ENCODE peak calls at places on chromosomes 7 and 10, in seven cellular contexts. T is SK-N-SH, X is PC-9, U is heart left ventricle, E is Peyer's patch, K is glutamatergic neuron, C is ascending aorta. J is an unnamed sample.

GRCh38 chr10:85642082-85642420 is 724.5 kb downstream of the GRID1 start:
- DNase-seq in T (no peak), X (no peak), U (no peak), E (no peak), K (no peak), C (no peak), J (no peak)

GRCh38 chr10:60114765-60115586 is 208.6 kb upstream of the CCDC6 start:
- DNase-seq in T (peak), X (no peak), U (no peak), E (no peak), K (no peak), C (no peak), J (no peak)

GRCh38 chr10:13690281-13690825 is 103.6 kb downstream of the PRPF18 start:
- DNase-seq in T (no peak), X (peak), U (no peak), E (no peak), K (no peak), C (no peak), J (no peak)

GRCh38 chr10:22676435-22676834 is 37.9 kb downstream of the PIP4K2A start:
- DNase-seq in T (no peak), X (no peak), U (no peak), E (no peak), K (no peak), C (no peak), J (no peak)

GRCh38 chr7:1224093-1224702 is 8.5 kb upstream of the UNCX start:
- DNase-seq in T (no peak), X (no peak), U (no peak), E (no peak), K (peak), C (no peak), J (peak)

GRCh38 chr10:94213980-94214379 is 148.8 kb downstream of the NOC3L start:
- DNase-seq in T (no peak), X (no peak), U (no peak), E (no peak), K (no peak), C (no peak), J (no peak)

GRCh38 chr7:29080803-29081202 is 65.5 kb downstream of the CPVL start:
- DNase-seq in T (peak), X (no peak), U (no peak), E (no peak), K (no peak), C (no peak), J (no peak)

GRCh38 chr10:21208666-21209316 is 311.7 kb upstream of the NEBL start:
- DNase-seq in T (no peak), X (no peak), U (no peak), E (no peak), K (no peak), C (no peak), J (no peak)

GRCh38 chr10:70934701-70935100 is 46.3 kb upstream of the PCBD1 start:
- DNase-seq in T (no peak), X (no peak), U (no peak), E (no peak), K (no peak), C (no peak), J (no peak)

GRCh38 chr10:130372222-130372621 is 236.0 kb downstream of the GLRX3 start:
- DNase-seq in T (no peak), X (no peak), U (no peak), E (no peak), K (no peak), C (peak), J (no peak)

GRCh38 chr10:5504146-5505072 is 5.0 kb upstream of the CALML5 start:
- DNase-seq in T (no peak), X (no peak), U (no peak), E (no peak), K (peak), C (peak), J (no peak)

GRCh38 chr10:101052285-101052684 is 9.5 kb upstream of the KAZALD1 start:
- DNase-seq in T (no peak), X (peak), U (no peak), E (no peak), K (no peak), C (peak), J (no peak)

GRCh38 chr7:52648903-52649302 is 386.5 kb upstream of the POM121L12 start:
- DNase-seq in T (no peak), X (no peak), U (no peak), E (no peak), K (no peak), C (no peak), J (no peak)

GRCh38 chr10:31749981-31750850 is 178.4 kb downstream of the ARHGAP12 start:
- DNase-seq in T (peak), X (no peak), U (peak), E (no peak), K (peak), C (no peak), J (no peak)

GRCh38 chr10:21495002-21495685 is 30.3 kb downstream of the SKIDA1 start:
- DNase-seq in T (peak), X (no peak), U (peak), E (no peak), K (peak), C (no peak), J (no peak)

DNA sequence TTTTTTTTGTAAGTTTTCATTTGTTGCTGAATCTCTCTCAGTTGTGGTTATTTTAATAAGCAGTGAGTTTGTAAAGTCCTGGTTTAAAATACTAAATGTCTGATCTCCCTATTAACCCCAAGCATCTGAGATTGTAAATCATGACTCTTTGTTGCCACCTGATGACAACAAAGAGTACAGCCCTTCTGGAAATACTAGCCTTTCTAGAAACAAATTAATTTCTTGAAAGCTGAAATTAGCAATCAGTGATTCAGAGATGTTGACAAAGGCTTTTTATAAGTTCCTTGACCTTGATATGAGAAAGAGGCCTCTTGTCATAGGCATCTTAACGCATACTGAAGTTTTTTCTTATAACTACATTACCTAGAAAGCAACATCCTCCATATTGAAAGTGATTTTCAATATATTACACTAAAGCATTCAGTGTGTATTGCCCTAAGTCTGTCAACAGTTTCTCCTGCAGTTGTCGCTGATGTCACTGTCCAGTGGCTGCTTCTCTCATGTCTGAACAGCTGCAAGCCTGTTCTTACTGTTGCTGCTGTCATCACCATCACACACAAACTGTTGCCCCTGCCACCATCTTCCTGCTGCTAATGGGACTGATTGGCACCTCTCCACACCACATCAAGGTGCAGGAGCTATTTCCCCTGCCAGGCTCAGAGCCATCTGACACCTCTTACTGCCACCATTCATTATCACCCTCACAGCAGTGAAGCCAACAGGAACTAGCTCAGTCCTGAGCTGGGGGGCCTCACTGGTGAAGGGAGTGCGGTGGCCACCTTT is 95.1 kb upstream of the LRGUK start:
- DNase-seq in T (no peak), X (no peak), U (peak), E (no peak), K (no peak), C (no peak), J (no peak)
- TF ChIP-seq CTCF in T (peak), X (peak), U (no peak), E (no peak), K (no peak), C (no peak), J (peak)

GRCh38 chr7:158324397-158325360 is 262.9 kb downstream of the PTPRN2 start:
- DNase-seq in T (peak), X (no peak), U (no peak), E (no peak), K (no peak), C (no peak), J (no peak)

GRCh38 chr7:158327571-158328180 is 259.9 kb downstream of the PTPRN2 start:
- DNase-seq in T (no peak), X (no peak), U (no peak), E (no peak), K (no peak), C (no peak), J (no peak)

GRCh38 chr7:158327012-158327411 is 260.6 kb downstream of the PTPRN2 start:
- DNase-seq in T (no peak), X (no peak), U (no peak), E (no peak), K (no peak), C (no peak), J (no peak)

GRCh38 chr7:158323741-158324396 is 263.8 kb downstream of the PTPRN2 start:
- DNase-seq in T (peak), X (no peak), U (no peak), E (no peak), K (no peak), C (no peak), J (no peak)

DNA sequence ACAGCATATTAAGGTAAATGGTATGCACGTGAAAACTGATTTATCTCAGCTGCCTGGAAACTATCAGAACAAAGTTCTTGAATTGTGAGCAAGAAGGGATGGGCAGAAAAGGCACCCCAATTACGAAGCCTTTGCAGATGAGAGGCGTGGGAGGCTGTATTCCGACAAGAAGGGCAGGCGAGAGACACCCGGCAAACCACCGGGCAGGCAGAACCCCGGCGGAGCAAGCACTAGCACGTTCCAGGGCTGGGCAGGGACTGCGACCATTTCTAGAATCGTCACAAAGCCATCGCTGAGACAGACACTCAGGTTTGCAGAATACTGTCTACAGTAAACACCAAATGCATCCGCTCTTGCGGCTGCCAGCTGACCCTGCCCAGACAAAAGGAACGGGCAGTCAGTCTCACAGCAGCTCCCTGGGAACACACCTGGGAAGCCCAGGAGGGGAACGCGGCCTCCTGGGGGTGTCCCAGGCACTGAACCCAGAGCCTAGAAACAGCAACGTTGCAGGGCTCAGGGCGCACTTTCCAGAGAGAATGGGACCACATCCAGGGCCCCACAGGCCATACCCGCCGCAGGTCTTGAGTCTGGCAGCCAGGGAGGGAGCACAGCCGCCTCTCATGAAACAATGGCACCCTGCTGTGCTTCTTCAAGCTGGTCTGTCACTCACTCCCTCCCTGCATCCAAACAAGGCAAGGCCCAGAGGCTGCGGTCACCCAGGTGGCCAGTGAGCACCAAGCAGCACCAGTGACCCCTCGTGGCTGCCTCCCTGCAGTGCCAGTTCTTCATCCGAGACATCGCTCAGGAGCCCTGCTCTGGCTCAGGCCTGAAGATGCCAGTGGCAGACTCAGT is 261.9 kb downstream of the PTPRN2 start:
- DNase-seq in T (peak), X (no peak), U (no peak), E (no peak), K (peak), C (no peak), J (peak)
- TF ChIP-seq CTCF in T (no peak), X (no peak), U (peak), E (no peak), K (peak), C (no peak), J (peak)

GRCh38 chr10:35129185-35129674 is 2.6 kb downstream of the CREM start:
- DNase-seq in T (no peak), X (no peak), U (no peak), E (no peak), K (no peak), C (no peak), J (no peak)
- TF ChIP-seq CTCF in T (no peak), X (no peak), U (no peak), E (no peak), K (no peak), C (no peak), J (no peak)

GRCh38 chr7:19377611-19378339 is 232.6 kb upstream of the FERD3L start:
- DNase-seq in T (peak), X (no peak), U (no peak), E (no peak), K (no peak), C (no peak), J (no peak)
- TF ChIP-seq CTCF in T (no peak), X (no peak), U (no peak), E (no peak), K (no peak), C (no peak), J (no peak)

GRCh38 chr7:55063633-55064032 is 44.8 kb downstream of the EGFR start:
- DNase-seq in T (no peak), X (peak), U (no peak), E (no peak), K (no peak), C (no peak), J (no peak)

GRCh38 chr7:55066938-55067337 is 48.1 kb downstream of the EGFR start:
- DNase-seq in T (no peak), X (no peak), U (no peak), E (no peak), K (no peak), C (no peak), J (no peak)

GRCh38 chr7:55065079-55065478 is 46.3 kb downstream of the EGFR start:
- DNase-seq in T (no peak), X (peak), U (no peak), E (peak), K (no peak), C (no peak), J (no peak)

GRCh38 chr7:55066479-55066878 is 47.7 kb downstream of the EGFR start:
- DNase-seq in T (no peak), X (peak), U (no peak), E (no peak), K (no peak), C (no peak), J (no peak)

GRCh38 chr7:55065511-55066229 is 46.9 kb downstream of the EGFR start:
- DNase-seq in T (no peak), X (peak), U (no peak), E (no peak), K (no peak), C (peak), J (no peak)
- TF ChIP-seq CTCF in T (peak), X (peak), U (no peak), E (no peak), K (no peak), C (no peak), J (peak)

DNA sequence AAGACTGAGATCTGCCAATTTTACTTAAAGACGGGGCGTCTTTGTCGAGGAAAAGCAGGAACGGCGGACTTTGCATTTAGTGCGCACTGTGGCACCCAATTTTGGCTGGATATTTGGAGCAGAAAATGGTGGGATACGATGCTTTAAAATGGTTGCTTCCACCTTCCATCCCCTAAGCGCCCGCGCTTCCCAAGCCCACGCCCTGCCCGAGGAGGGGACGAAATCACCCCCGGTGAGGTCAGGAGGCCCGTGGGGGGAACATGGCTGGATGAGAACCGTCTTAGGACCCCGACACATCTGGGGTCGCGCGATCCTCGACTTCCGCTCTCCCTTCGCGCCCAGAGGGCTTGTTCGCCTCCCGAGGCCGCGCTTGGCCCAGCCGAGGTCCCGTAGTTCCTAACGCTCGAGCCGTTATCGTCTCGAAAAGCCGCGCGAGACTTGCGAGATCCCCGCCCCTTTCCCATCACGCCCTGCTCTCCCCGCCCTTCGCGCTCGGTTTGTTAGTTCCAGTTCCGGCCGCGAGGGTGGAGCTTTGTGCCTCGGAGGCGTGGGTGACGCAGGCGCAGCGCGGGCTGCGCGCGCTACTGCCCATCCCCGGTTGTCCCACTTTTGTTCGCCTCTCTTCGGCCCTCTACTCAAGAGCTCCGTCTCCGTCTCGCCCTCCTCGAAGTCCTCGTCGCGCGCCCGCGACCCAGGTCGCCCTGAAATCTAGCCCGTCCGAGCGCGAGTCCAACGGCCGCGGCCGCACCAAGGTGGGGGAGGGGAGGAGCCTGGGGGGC is at the start of gene SRRT:
- DNase-seq in T (peak), X (peak), U (peak), E (peak), K (peak), C (peak), J (peak)
- TF ChIP-seq CTCF in T (no peak), X (peak), U (peak), E (peak), K (peak), C (peak), J (peak)

DNA sequence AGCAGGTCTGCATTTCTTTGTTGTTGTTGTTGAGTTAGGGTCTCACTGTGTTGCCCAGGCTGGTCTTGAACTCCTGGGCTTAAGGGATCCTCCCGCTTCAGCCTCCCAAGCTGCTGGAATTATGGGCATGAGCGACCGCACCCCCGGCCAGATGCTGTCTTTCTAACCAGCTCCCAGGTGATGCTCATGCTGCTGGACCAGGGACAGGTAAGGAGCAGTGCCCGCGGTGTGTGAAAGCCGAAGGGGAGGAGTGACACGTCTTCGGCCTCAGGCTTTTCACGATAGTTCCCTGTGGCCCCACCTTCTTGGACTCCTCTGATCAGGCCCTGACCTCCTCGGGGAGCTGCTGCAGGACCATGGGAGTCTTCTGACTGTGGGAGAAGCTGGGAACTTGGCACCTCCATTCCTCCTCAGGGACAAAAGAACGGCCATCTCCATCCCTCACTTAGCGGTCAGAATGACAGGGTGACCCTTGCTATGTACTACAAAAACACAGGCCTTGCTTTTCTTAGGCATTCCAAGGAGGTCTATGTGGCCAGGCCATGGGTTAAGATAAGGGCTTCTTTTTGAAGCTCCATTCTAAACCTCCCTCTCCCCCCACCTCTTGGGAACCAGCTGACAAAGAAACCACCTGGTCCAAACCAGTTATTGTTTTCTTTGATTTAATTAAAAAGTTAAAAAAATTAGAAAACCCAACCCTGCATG is 5.5 kb downstream of the SFRP5 start:
- DNase-seq in T (no peak), X (no peak), U (no peak), E (no peak), K (no peak), C (no peak), J (no peak)
- TF ChIP-seq CTCF in T (no peak), X (no peak), U (no peak), E (no peak), K (no peak), C (no peak), J (no peak)

GRCh38 chr7:155032978-155033377 is 30.1 kb upstream of the PAXIP1 start:
- DNase-seq in T (no peak), X (no peak), U (no peak), E (no peak), K (no peak), C (no peak), J (no peak)
- TF ChIP-seq CTCF in T (no peak), X (peak), U (no peak), E (no peak), K (no peak), C (no peak), J (no peak)

GRCh38 chr7:134948736-134949135 is 37.6 kb upstream of the AGBL3 start:
- DNase-seq in T (no peak), X (peak), U (no peak), E (no peak), K (no peak), C (no peak), J (no peak)

GRCh38 chr7:134957005-134957404 is 29.3 kb upstream of the AGBL3 start:
- DNase-seq in T (no peak), X (no peak), U (no peak), E (no peak), K (no peak), C (no peak), J (no peak)

GRCh38 chr7:134959810-134960209 is 26.5 kb upstream of the AGBL3 start:
- DNase-seq in T (no peak), X (no peak), U (no peak), E (no peak), K (no peak), C (no peak), J (no peak)

GRCh38 chr7:134949171-134949570 is 37.1 kb upstream of the AGBL3 start:
- DNase-seq in T (no peak), X (no peak), U (no peak), E (no peak), K (no peak), C (no peak), J (no peak)

DNA sequence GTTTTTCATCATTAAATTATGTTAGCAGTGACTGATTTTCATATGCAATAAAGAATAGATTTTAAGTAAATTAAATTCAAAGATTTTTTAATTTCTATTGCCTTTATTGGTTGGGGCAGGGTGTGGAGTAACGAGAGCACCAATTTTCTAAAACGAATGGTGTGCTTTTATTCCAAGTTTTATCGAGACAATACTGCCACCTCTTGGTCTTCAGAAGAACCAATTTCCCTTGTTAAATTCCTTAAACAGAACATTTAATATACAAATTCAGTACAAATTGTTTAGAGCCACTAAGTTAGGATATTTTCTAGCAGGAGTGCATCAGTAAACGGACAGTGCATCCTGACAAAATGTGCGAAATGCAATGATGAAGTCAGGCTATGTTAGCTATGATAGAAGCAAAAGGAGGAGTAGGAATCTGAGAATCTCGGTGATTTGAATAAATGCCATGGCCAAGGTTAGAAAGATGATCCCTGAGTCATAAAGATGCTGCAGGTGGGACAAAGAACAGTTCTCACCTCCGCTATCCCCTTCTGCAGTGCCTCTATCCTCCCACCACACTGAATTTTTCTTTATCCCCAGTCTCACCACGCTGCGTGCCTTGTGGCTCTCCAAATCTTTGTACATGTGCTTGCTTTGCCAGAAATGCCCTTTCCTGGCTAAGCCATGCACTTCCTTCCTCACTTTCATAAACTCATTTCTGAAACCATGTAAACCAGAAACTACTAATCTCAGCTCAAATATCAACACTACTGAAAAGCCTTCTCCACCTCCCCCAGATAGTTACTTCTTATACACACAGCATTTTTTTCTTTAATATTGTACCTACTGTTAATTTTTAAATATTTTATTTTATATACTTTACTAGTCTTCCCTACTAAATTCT is 31.9 kb upstream of the AGBL3 start:
- DNase-seq in T (peak), X (peak), U (no peak), E (no peak), K (no peak), C (no peak), J (no peak)
- TF ChIP-seq CTCF in T (peak), X (peak), U (peak), E (peak), K (peak), C (peak), J (peak)